ENCODE peak calls at places on chromosomes 3 and 15, in seven cellular contexts. A is neural progenitor cell, P is SK-N-SH, Q is OCI-LY7, N is PC-3, S is HCT116, R is GM23248. K is an unnamed sample.

GRCh38 chr15:71810256-71811035 is at the start of gene NR2E3:
- DNase-seq in A (no peak), P (peak), Q (no peak), N (no peak), S (no peak), R (no peak), K (no peak)

GRCh38 chr3:195080571-195081141 is 190.3 kb downstream of the XXYLT1 start:
- DNase-seq in A (no peak), P (no peak), Q (no peak), N (no peak), S (no peak), R (no peak), K (no peak)

GRCh38 chr3:100257601-100258000 is 3.2 kb upstream of the TBC1D23 start:
- DNase-seq in A (no peak), P (no peak), Q (no peak), N (no peak), S (no peak), R (peak), K (no peak)

GRCh38 chr15:48592221-48592731 is 53.2 kb downstream of the FBN1 start:
- DNase-seq in A (no peak), P (no peak), Q (no peak), N (no peak), S (no peak), R (peak), K (peak)

GRCh38 chr3:14525685-14526631 is 14.2 kb downstream of the GRIP2 start:
- DNase-seq in A (no peak), P (no peak), Q (no peak), N (peak), S (no peak), R (peak), K (peak)

GRCh38 chr3:69458798-69459197 is 72.9 kb upstream of the FRMD4B start:
- DNase-seq in A (no peak), P (no peak), Q (no peak), N (peak), S (no peak), R (no peak), K (no peak)

GRCh38 chr15:93418566-93418965 is 329.6 kb upstream of the RGMA start:
- DNase-seq in A (no peak), P (no peak), Q (no peak), N (no peak), S (no peak), R (no peak), K (no peak)

GRCh38 chr3:133943639-133944131 is 48.0 kb upstream of the RAB6B start:
- DNase-seq in A (no peak), P (no peak), Q (no peak), N (peak), S (peak), R (peak), K (peak)

GRCh38 chr3:16437640-16438039 is 75.9 kb downstream of the RFTN1 start:
- DNase-seq in A (no peak), P (no peak), Q (peak), N (no peak), S (no peak), R (no peak), K (no peak)

GRCh38 chr3:189160519-189161309 is 11.1 kb upstream of the TPRG1 start:
- DNase-seq in A (no peak), P (no peak), Q (no peak), N (peak), S (no peak), R (no peak), K (no peak)

GRCh38 chr3:116077557-116077956 is 367.7 kb downstream of the LSAMP start:
- DNase-seq in A (no peak), P (no peak), Q (no peak), N (no peak), S (no peak), R (no peak), K (no peak)

GRCh38 chr15:60591491-60592385 is 112.8 kb upstream of the ICE2 start:
- DNase-seq in A (peak), P (peak), Q (peak), N (no peak), S (no peak), R (peak), K (peak)

GRCh38 chr3:126156468-126156867 is 23.9 kb downstream of the ALDH1L1 start:
- DNase-seq in A (no peak), P (peak), Q (peak), N (no peak), S (no peak), R (no peak), K (no peak)

GRCh38 chr15:59555696-59556095 is 55.9 kb upstream of the GCNT3 start:
- DNase-seq in A (no peak), P (no peak), Q (no peak), N (peak), S (no peak), R (peak), K (no peak)

GRCh38 chr3:71048948-71049347 is 534.6 kb downstream of the FOXP1 start:
- DNase-seq in A (no peak), P (no peak), Q (no peak), N (peak), S (no peak), R (no peak), K (no peak)

GRCh38 chr15:85178366-85178765 is 196.7 kb downstream of the PDE8A start:
- DNase-seq in A (no peak), P (no peak), Q (no peak), N (no peak), S (no peak), R (no peak), K (peak)

GRCh38 chr15:74618841-74619596 is 3.4 kb downstream of the CLK3 start:
- DNase-seq in A (no peak), P (no peak), Q (no peak), N (no peak), S (no peak), R (no peak), K (no peak)

GRCh38 chr3:127760361-127760760 is 62.0 kb downstream of the MGLL start:
- DNase-seq in A (no peak), P (no peak), Q (no peak), N (no peak), S (no peak), R (no peak), K (no peak)
- TF ChIP-seq EZH2phosphoT487 in A (no peak), P (no peak), Q (no peak), N (no peak), S (no peak), R (no peak), K (no peak)

GRCh38 chr3:56795807-56796185 is 6.0 kb downstream of the ARHGEF3 start:
- DNase-seq in A (no peak), P (no peak), Q (no peak), N (no peak), S (no peak), R (no peak), K (no peak)

GRCh38 chr3:56799251-56799882 is 2.4 kb downstream of the ARHGEF3 start:
- DNase-seq in A (peak), P (peak), Q (peak), N (peak), S (peak), R (peak), K (peak)

GRCh38 chr3:56796202-56796601 is 5.5 kb downstream of the ARHGEF3 start:
- DNase-seq in A (no peak), P (no peak), Q (no peak), N (peak), S (no peak), R (peak), K (no peak)

GRCh38 chr3:56795097-56795806 is 6.5 kb downstream of the ARHGEF3 start:
- DNase-seq in A (no peak), P (no peak), Q (no peak), N (peak), S (no peak), R (peak), K (no peak)

DNA sequence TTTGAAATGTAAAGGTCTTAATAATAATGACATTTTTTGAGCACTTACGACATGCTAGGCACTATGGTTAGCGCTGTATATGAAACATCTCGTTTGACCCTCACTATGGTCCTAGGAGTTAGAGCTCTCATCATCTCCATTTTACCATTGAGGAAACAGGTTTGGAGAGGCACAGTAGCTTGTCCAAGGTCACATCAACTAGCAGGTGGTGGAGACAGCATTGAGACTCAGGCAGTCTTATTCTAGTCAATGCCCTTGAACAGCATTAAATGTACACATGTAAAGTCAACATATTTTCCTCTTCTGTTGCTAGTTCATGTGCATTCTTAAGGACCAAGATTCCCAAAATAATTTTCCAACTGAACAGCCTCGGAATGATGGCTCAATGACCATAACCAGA is 4.8 kb downstream of the ARHGEF3 start:
- DNase-seq in A (no peak), P (no peak), Q (no peak), N (no peak), S (no peak), R (no peak), K (no peak)
- TF ChIP-seq EZH2phosphoT487 in A (no peak), P (no peak), Q (no peak), N (no peak), S (no peak), R (no peak), K (no peak)

GRCh38 chr15:77243716-77244401 is 172.9 kb upstream of the TSPAN3 start:
- DNase-seq in A (no peak), P (no peak), Q (no peak), N (no peak), S (no peak), R (no peak), K (no peak)

GRCh38 chr15:77243146-77243545 is 172.2 kb upstream of the TSPAN3 start:
- DNase-seq in A (no peak), P (peak), Q (no peak), N (no peak), S (no peak), R (no peak), K (no peak)

GRCh38 chr15:77251662-77252061 is 168.2 kb downstream of the PEAK1 start:
- DNase-seq in A (peak), P (peak), Q (no peak), N (peak), S (no peak), R (peak), K (no peak)

DNA sequence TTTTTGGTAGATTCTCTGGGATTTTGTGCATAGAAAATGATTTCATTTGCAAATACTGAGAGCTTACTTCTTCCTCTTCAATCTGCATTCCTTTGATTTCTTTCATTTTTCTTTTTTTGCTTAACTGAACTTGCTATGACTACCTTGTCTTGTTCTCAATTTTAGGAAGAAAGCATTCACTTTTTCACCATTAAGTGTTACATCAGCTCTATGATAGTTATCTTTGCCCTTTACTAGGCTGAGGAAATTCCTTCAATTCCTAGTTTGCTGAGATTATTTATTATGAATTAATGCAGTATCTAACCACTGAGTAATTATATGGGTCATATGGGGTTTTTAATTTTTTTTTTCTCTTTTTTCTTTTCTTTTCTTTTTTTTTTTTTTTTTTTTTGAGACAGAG is 172.8 kb downstream of the PEAK1 start:
- DNase-seq in A (no peak), P (no peak), Q (no peak), N (no peak), S (no peak), R (no peak), K (no peak)
- TF ChIP-seq EZH2phosphoT487 in A (no peak), P (no peak), Q (no peak), N (no peak), S (no peak), R (no peak), K (no peak)

DNA sequence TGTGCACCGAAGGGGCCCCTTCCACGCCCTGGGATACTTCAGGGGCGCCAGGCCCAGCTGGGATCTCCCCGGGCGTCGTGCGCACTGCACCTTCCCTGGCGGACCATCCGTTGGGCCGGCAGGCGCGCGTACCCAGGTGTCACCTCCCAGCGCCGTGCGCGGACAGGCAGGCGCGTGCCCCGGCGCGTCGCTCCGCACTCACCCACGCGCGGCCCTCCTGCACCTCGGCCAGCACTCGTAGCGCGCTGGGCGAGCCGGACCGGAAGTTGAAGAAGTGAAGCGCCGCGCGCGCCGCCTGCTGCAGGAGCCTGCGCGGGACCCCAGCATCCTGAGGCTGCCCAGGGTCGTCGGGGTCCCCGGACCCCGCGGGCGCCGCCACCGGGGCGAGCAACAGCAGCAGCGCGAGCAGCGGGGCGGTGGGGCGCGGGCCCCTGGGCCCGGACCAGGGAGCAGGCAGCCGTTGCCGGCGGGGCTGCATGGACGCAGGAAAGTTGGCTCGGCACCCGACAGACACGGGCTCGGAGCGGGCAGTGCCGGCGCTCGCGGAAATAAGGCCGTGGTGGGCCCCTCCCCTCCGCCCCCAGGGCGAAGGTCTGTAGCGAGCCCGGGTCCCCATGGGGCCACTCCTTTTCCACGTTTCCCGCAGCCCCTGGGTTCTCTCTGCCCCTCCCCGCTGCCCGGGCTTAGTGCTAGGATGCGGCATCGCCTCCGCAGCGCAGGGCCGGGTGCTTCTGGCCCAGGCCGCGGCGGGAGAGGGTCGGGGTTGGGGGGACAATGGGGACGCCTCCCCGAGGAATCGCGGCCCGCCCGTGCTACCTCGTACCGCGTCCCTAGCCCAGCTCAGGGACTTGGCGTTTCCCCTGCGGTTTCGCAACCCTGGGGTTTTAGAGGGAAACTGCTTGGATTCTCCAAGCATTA is at the start of gene RARRES1:
- DNase-seq in A (peak), P (peak), Q (no peak), N (no peak), S (no peak), R (peak), K (peak)
- TF ChIP-seq EZH2phosphoT487 in A (no peak), P (no peak), Q (no peak), N (no peak), S (no peak), R (no peak), K (no peak)

DNA sequence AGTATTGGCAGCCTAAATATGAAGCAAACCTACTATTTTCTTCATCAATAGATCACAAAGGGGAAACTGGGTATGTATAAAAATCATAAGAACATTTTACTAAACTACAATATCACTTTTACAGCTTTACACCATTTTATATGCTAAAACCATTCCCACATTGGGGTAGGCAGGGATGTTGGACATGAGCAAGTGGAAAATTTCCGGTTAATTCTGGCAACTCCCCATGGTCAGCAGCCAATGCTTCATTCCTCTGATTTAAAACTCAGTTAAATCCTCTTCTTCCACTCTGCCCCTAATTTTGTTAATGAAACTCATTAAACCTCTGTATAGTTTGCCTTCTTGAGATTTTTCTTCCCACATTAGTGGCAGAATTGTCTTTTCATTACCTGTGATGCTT is 552.5 kb upstream of the NECTIN3 start:
- DNase-seq in A (no peak), P (no peak), Q (no peak), N (no peak), S (no peak), R (peak), K (no peak)
- TF ChIP-seq EZH2phosphoT487 in A (no peak), P (no peak), Q (no peak), N (no peak), S (no peak), R (no peak), K (no peak)

GRCh38 chr15:34942363-34942762 is 27.2 kb downstream of the AQR start:
- DNase-seq in A (no peak), P (no peak), Q (no peak), N (no peak), S (no peak), R (no peak), K (no peak)
- TF ChIP-seq EZH2phosphoT487 in A (no peak), P (no peak), Q (no peak), N (no peak), S (no peak), R (no peak), K (no peak)

DNA sequence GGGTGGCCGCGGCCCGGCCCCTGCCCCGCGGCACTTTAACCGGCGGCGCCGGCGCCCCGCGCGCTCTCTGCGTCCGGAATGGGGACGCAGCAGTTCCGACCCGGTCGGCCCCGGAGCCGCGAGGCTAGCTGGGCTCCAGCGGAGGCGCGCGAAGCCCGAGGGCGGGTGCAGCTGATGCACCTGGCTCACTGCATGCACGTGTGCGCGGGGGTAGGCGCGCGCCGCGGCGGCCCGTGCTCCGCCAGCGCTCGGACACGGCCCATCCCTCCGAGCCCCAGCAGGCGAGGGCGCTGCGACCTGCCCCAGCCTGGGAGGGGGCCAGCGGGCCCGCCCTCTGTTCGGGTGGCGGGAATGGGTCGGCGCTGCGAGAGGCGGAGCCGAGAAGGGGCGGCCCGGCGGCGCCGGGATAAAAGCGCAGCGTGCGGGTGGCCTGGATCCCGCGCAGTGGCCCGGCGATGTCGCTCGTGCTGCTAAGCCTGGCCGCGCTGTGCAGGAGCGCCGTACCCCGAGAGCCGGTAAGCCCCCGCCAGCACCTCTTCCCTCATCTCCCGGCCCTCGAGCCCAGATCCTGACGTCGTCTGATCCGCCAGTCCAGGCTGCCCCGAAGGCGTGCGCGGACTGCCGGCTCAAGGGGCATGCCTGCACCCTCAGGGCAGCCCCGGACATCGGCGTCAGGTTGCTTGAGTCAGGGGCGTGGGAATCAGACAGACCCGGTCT is at the start of the genes CHDH and IL17RB:
- DNase-seq in A (peak), P (peak), Q (peak), N (peak), S (peak), R (peak), K (peak)
- TF ChIP-seq EZH2phosphoT487 in A (peak), P (no peak), Q (no peak), N (no peak), S (no peak), R (no peak), K (no peak)